ENCODE peak calls at places on chromosomes 5 and 9, in nine cellular contexts. M, B, D, A, O, R, S, G and F are unnamed samples.

GRCh38 chr9:106981396-106982287 is 118.7 kb downstream of the ZNF462 start:
- DNase-seq in M (no peak), B (no peak), D (no peak), A (no peak), O (no peak), R (no peak), S (peak; percentile 7), G (peak; percentile 38), F (no peak)

GRCh38 chr5:110087829-110088228 is 398.1 kb downstream of the MAN2A1 start:
- DNase-seq in M (no peak), B (no peak), D (no peak), A (peak; percentile 23), O (peak; percentile 64), R (no peak), S (no peak), G (no peak), F (no peak)

GRCh38 chr9:38332625-38333024 is 59.9 kb upstream of the ALDH1B1 start:
- DNase-seq in M (no peak), B (no peak), D (no peak), A (no peak), O (no peak), R (no peak), S (no peak), G (no peak), F (no peak)

GRCh38 chr9:99368341-99369326 is 146.6 kb downstream of the SEC61B start:
- DNase-seq in M (peak; percentile 70), B (no peak), D (no peak), A (peak; percentile 55), O (peak; percentile 13), R (peak; percentile 83), S (peak; percentile 70), G (peak; percentile 75), F (no peak)

GRCh38 chr5:105554613-105555169 is 1992.1 kb upstream of the NUDT12 start:
- DNase-seq in M (no peak), B (no peak), D (peak; percentile 32), A (no peak), O (no peak), R (no peak), S (no peak), G (no peak), F (no peak)

GRCh38 chr9:69130456-69131441 is 43.3 kb upstream of the TJP2 start:
- DNase-seq in M (peak; percentile 96), B (no peak), D (peak; percentile 32), A (peak; percentile 85), O (peak; percentile 79), R (peak; percentile 90), S (no peak), G (no peak), F (peak; percentile 43)

GRCh38 chr9:21434202-21435014 is 5.8 kb upstream of the IFNA1 start:
- DNase-seq in M (peak; percentile 83), B (no peak), D (no peak), A (peak; percentile 72), O (peak; percentile 70), R (peak; percentile 73), S (peak; percentile 25), G (peak; percentile 43), F (peak; percentile 38)

GRCh38 chr5:103804714-103805113 is 242.1 kb upstream of the NUDT12 start:
- DNase-seq in M (peak; percentile 9), B (no peak), D (no peak), A (peak; percentile 28), O (peak; percentile 17), R (peak; percentile 4), S (no peak), G (no peak), F (no peak)

GRCh38 chr5:173680660-173681242 is 64.3 kb upstream of the BOD1 start:
- DNase-seq in M (no peak), B (no peak), D (no peak), A (no peak), O (no peak), R (no peak), S (peak; percentile 62), G (no peak), F (no peak)

GRCh38 chr5:126234563-126235195 is 188.5 kb upstream of the GRAMD2B start:
- DNase-seq in M (peak; percentile 17), B (no peak), D (peak; percentile 20), A (peak; percentile 36), O (peak; percentile 57), R (peak; percentile 6), S (no peak), G (peak; percentile 72), F (peak; percentile 29)

GRCh38 chr9:76704601-76705204 is 59.5 kb upstream of the PCA3 start:
- DNase-seq in M (peak; percentile 98), B (peak; percentile 76), D (peak; percentile 66), A (peak; percentile 92), O (peak; percentile 79), R (peak; percentile 93), S (peak; percentile 42), G (peak; percentile 70), F (peak; percentile 70)

GRCh38 chr9:125747053-125747764 is at the start of gene PBX3:
- DNase-seq in M (peak; percentile 25), B (no peak), D (peak; percentile 52), A (peak; percentile 38), O (no peak), R (no peak), S (peak; percentile 75), G (no peak), F (peak; percentile 50)

GRCh38 chr9:6834306-6834705 is 76.5 kb downstream of the KDM4C start:
- DNase-seq in M (no peak), B (no peak), D (no peak), A (no peak), O (no peak), R (no peak), S (no peak), G (no peak), F (no peak)

GRCh38 chr5:61275841-61276240 is 56.2 kb upstream of the ZSWIM6 start:
- DNase-seq in M (peak; percentile 73), B (no peak), D (peak; percentile 9), A (peak; percentile 90), O (peak; percentile 75), R (peak; percentile 82), S (no peak), G (peak; percentile 95), F (peak; percentile 40)

GRCh38 chr5:141742866-141743651 is 61.0 kb upstream of the ARAP3 start:
- DNase-seq in M (peak; percentile 44), B (no peak), D (peak; percentile 45), A (peak; percentile 26), O (peak; percentile 27), R (peak; percentile 23), S (no peak), G (peak; percentile 30), F (peak; percentile 67)

GRCh38 chr9:86517475-86517874 is 163.3 kb upstream of the TUT7 start:
- DNase-seq in M (no peak), B (no peak), D (no peak), A (no peak), O (no peak), R (no peak), S (no peak), G (no peak), F (no peak)

GRCh38 chr9:97830884-97831829 is 21.9 kb upstream of the FOXE1 start:
- DNase-seq in M (no peak), B (no peak), D (no peak), A (no peak), O (peak; percentile 46), R (no peak), S (no peak), G (no peak), F (no peak)

GRCh38 chr5:180161420-180162303 is 47.3 kb downstream of the RASGEF1C start:
- DNase-seq in M (no peak), B (no peak), D (peak; percentile 23), A (no peak), O (no peak), R (no peak), S (no peak), G (peak; percentile 55), F (no peak)

GRCh38 chr5:157370967-157371366 is 89.0 kb upstream of the NIPAL4 start:
- DNase-seq in M (no peak), B (no peak), D (no peak), A (peak; percentile 41), O (no peak), R (peak; percentile 66), S (no peak), G (no peak), F (no peak)

GRCh38 chr5:95826949-95827595 is 4.5 kb upstream of the GLRX start:
- DNase-seq in M (no peak), B (no peak), D (no peak), A (no peak), O (no peak), R (no peak), S (no peak), G (no peak), F (no peak)

GRCh38 chr9:95459867-95460626 is 56.7 kb downstream of the PTCH1 start:
- DNase-seq in M (no peak), B (no peak), D (no peak), A (peak; percentile 3), O (no peak), R (peak; percentile 41), S (no peak), G (no peak), F (no peak)

GRCh38 chr5:41735213-41735612 is 135.0 kb downstream of the OXCT1 start:
- DNase-seq in M (no peak), B (no peak), D (no peak), A (no peak), O (no peak), R (no peak), S (no peak), G (no peak), F (no peak)

GRCh38 chr9:16950051-16950450 is 79.6 kb upstream of the BNC2 start:
- DNase-seq in M (no peak), B (no peak), D (no peak), A (no peak), O (no peak), R (no peak), S (no peak), G (no peak), F (no peak)

GRCh38 chr5:172162348-172162747 is 25.7 kb downstream of the STK10 start:
- DNase-seq in M (peak; percentile 53), B (no peak), D (no peak), A (no peak), O (no peak), R (peak; percentile 50), S (no peak), G (peak; percentile 8), F (no peak)